ENCODE peak calls at places on chromosomes 1 and 21, in seven cellular contexts. One of them, this sample, is unnamed.
A peak's percentile ranks its signal among the peaks of the same experiment; 100 is the strongest.

GRCh38 chr1:12595839-12596821 is 21.9 kb downstream of the DHRS3 start:
- DNase-seq in aorta: peak; percentile 98
- DNase-seq in stimulated activated CD4-positive, alpha-beta T cell treated with anti-CD3 and anti-CD28 coated beads, Interleukin-1b, Interleukin-23, amount 100 ng/mL, for 4 hours: no peak
- DNase-seq in substantia nigra: peak; percentile 72
- DNase-seq in memory B cell: no peak
- DNase-seq in dermis blood vessel endothelial cell: peak; percentile 91
- DNase-seq in HS-5: peak; percentile 89
- DNase-seq in this sample: peak; percentile 53

GRCh38 chr1:230715510-230715909 is 1.6 kb upstream of the AGT start:
- DNase-seq in HS-5: no peak
- DNase-seq in memory B cell: no peak
- DNase-seq in substantia nigra: no peak
- DNase-seq in dermis blood vessel endothelial cell: no peak
- DNase-seq in aorta: no peak
- DNase-seq in stimulated activated CD4-positive, alpha-beta T cell treated with anti-CD3 and anti-CD28 coated beads, Interleukin-1b, Interleukin-23, amount 100 ng/mL, for 4 hours: no peak
- DNase-seq in this sample: no peak

GRCh38 chr1:234870582-234870981 is 258.1 kb downstream of the TOMM20 start:
- DNase-seq in dermis blood vessel endothelial cell: no peak
- DNase-seq in stimulated activated CD4-positive, alpha-beta T cell treated with anti-CD3 and anti-CD28 coated beads, Interleukin-1b, Interleukin-23, amount 100 ng/mL, for 4 hours: no peak
- DNase-seq in HS-5: no peak
- DNase-seq in memory B cell: no peak
- DNase-seq in aorta: no peak
- DNase-seq in substantia nigra: no peak
- DNase-seq in this sample: no peak

GRCh38 chr1:91619881-91620280 is 119.2 kb downstream of the CDC7 start:
- DNase-seq in memory B cell: no peak
- DNase-seq in dermis blood vessel endothelial cell: no peak
- DNase-seq in HS-5: no peak
- DNase-seq in stimulated activated CD4-positive, alpha-beta T cell treated with anti-CD3 and anti-CD28 coated beads, Interleukin-1b, Interleukin-23, amount 100 ng/mL, for 4 hours: no peak
- DNase-seq in substantia nigra: no peak
- DNase-seq in aorta: no peak
- DNase-seq in this sample: no peak

GRCh38 chr21:29233611-29234540 is 64.8 kb upstream of the BACH1 start:
- DNase-seq in substantia nigra: no peak
- DNase-seq in HS-5: no peak
- DNase-seq in aorta: no peak
- DNase-seq in dermis blood vessel endothelial cell: no peak
- DNase-seq in stimulated activated CD4-positive, alpha-beta T cell treated with anti-CD3 and anti-CD28 coated beads, Interleukin-1b, Interleukin-23, amount 100 ng/mL, for 4 hours: no peak
- DNase-seq in memory B cell: peak; percentile 66
- DNase-seq in this sample: no peak

GRCh38 chr1:110554871-110555801 is 36.2 kb upstream of the KCNA10 start:
- DNase-seq in HS-5: no peak
- DNase-seq in aorta: peak; percentile 68
- DNase-seq in substantia nigra: peak; percentile 63
- DNase-seq in stimulated activated CD4-positive, alpha-beta T cell treated with anti-CD3 and anti-CD28 coated beads, Interleukin-1b, Interleukin-23, amount 100 ng/mL, for 4 hours: peak; percentile 50
- DNase-seq in dermis blood vessel endothelial cell: peak; percentile 50
- DNase-seq in memory B cell: peak; percentile 50
- DNase-seq in this sample: peak; percentile 65

GRCh38 chr1:62991152-62991551 is 207.2 kb downstream of the ATG4C start:
- DNase-seq in dermis blood vessel endothelial cell: no peak
- DNase-seq in memory B cell: no peak
- DNase-seq in aorta: no peak
- DNase-seq in substantia nigra: no peak
- DNase-seq in stimulated activated CD4-positive, alpha-beta T cell treated with anti-CD3 and anti-CD28 coated beads, Interleukin-1b, Interleukin-23, amount 100 ng/mL, for 4 hours: no peak
- DNase-seq in HS-5: no peak
- DNase-seq in this sample: no peak

GRCh38 chr1:3423896-3424610 is 30.4 kb upstream of the ARHGEF16 start:
- DNase-seq in aorta: no peak
- DNase-seq in dermis blood vessel endothelial cell: no peak
- DNase-seq in HS-5: no peak
- DNase-seq in memory B cell: no peak
- DNase-seq in substantia nigra: no peak
- DNase-seq in stimulated activated CD4-positive, alpha-beta T cell treated with anti-CD3 and anti-CD28 coated beads, Interleukin-1b, Interleukin-23, amount 100 ng/mL, for 4 hours: no peak
- DNase-seq in this sample: no peak

GRCh38 chr1:204592246-204592948 is 76.2 kb downstream of the MDM4 start:
- DNase-seq in HS-5: no peak
- DNase-seq in substantia nigra: no peak
- DNase-seq in dermis blood vessel endothelial cell: no peak
- DNase-seq in aorta: no peak
- DNase-seq in memory B cell: no peak
- DNase-seq in stimulated activated CD4-positive, alpha-beta T cell treated with anti-CD3 and anti-CD28 coated beads, Interleukin-1b, Interleukin-23, amount 100 ng/mL, for 4 hours: no peak
- DNase-seq in this sample: no peak

GRCh38 chr21:19507682-19508260 is 1104.2 kb upstream of the TMPRSS15 start:
- DNase-seq in memory B cell: no peak
- DNase-seq in aorta: no peak
- DNase-seq in HS-5: no peak
- DNase-seq in substantia nigra: no peak
- DNase-seq in stimulated activated CD4-positive, alpha-beta T cell treated with anti-CD3 and anti-CD28 coated beads, Interleukin-1b, Interleukin-23, amount 100 ng/mL, for 4 hours: no peak
- DNase-seq in dermis blood vessel endothelial cell: no peak
- DNase-seq in this sample: no peak

GRCh38 chr1:37752213-37752582 is 12.7 kb downstream of the EPHA10 start:
- DNase-seq in aorta: no peak
- DNase-seq in memory B cell: no peak
- DNase-seq in stimulated activated CD4-positive, alpha-beta T cell treated with anti-CD3 and anti-CD28 coated beads, Interleukin-1b, Interleukin-23, amount 100 ng/mL, for 4 hours: no peak
- DNase-seq in HS-5: no peak
- DNase-seq in substantia nigra: no peak
- DNase-seq in dermis blood vessel endothelial cell: no peak
- DNase-seq in this sample: no peak

GRCh38 chr1:31428436-31429221 is 15.6 kb downstream of the SERINC2 start:
- DNase-seq in HS-5: no peak
- DNase-seq in aorta: peak; percentile 38
- DNase-seq in memory B cell: no peak
- DNase-seq in substantia nigra: no peak
- DNase-seq in stimulated activated CD4-positive, alpha-beta T cell treated with anti-CD3 and anti-CD28 coated beads, Interleukin-1b, Interleukin-23, amount 100 ng/mL, for 4 hours: no peak
- DNase-seq in dermis blood vessel endothelial cell: no peak
- DNase-seq in this sample: no peak

GRCh38 chr1:169103443-169103842 is 3.0 kb upstream of the ATP1B1 start:
- DNase-seq in dermis blood vessel endothelial cell: no peak
- DNase-seq in aorta: no peak
- DNase-seq in memory B cell: no peak
- DNase-seq in stimulated activated CD4-positive, alpha-beta T cell treated with anti-CD3 and anti-CD28 coated beads, Interleukin-1b, Interleukin-23, amount 100 ng/mL, for 4 hours: no peak
- DNase-seq in HS-5: no peak
- DNase-seq in substantia nigra: no peak
- DNase-seq in this sample: no peak

GRCh38 chr1:46285730-46286477 is 17.5 kb downstream of the LRRC41 start:
- DNase-seq in substantia nigra: no peak
- DNase-seq in stimulated activated CD4-positive, alpha-beta T cell treated with anti-CD3 and anti-CD28 coated beads, Interleukin-1b, Interleukin-23, amount 100 ng/mL, for 4 hours: no peak
- DNase-seq in dermis blood vessel endothelial cell: no peak
- DNase-seq in aorta: no peak
- DNase-seq in HS-5: no peak
- DNase-seq in memory B cell: no peak
- DNase-seq in this sample: no peak